ENCODE peak calls at places on chromosomes 16 and 17, in five cellular contexts. O, R, G, B and Z are unnamed samples.

GRCh38 chr17:9987779-9988585 is 82.9 kb upstream of the RCVRN start:
- DNase-seq in O (no peak), R (peak; percentile 78), G (peak; percentile 61), B (no peak), Z (peak; percentile 33)

GRCh38 chr17:77209330-77209748 is 68.6 kb downstream of the SEC14L1 start:
- DNase-seq in O (no peak), R (no peak), G (no peak), B (peak; percentile 87), Z (no peak)

GRCh38 chr17:76434870-76435269 is 18.1 kb downstream of the UBE2O start:
- DNase-seq in O (no peak), R (no peak), G (no peak), B (no peak), Z (no peak)

GRCh38 chr16:392450-393027 is 4.5 kb upstream of the NME4 start:
- DNase-seq in O (no peak), R (no peak), G (no peak), B (peak; percentile 83), Z (peak; percentile 50)

GRCh38 chr16:64715624-64716023 is 406.2 kb downstream of the CDH11 start:
- DNase-seq in O (no peak), R (no peak), G (no peak), B (no peak), Z (no peak)

GRCh38 chr17:74369221-74369620 is 1.9 kb downstream of the GPR142 start:
- DNase-seq in O (no peak), R (peak; percentile 82), G (peak; percentile 77), B (no peak), Z (peak; percentile 86)

GRCh38 chr17:78332991-78333390 is 26.9 kb downstream of the SOCS3 start:
- DNase-seq in O (no peak), R (no peak), G (no peak), B (no peak), Z (no peak)

GRCh38 chr17:64459284-64459747 is 10.4 kb downstream of the MILR1 start:
- DNase-seq in O (peak; percentile 80), R (no peak), G (no peak), B (no peak), Z (no peak)

GRCh38 chr16:31177136-31177535 is 2.8 kb upstream of the FUS start:
- DNase-seq in O (no peak), R (no peak), G (no peak), B (no peak), Z (peak; percentile 84)

GRCh38 chr17:34998205-34998604 is 17.9 kb downstream of the LIG3 start:
- DNase-seq in O (peak; percentile 58), R (peak; percentile 85), G (peak; percentile 87), B (peak; percentile 56), Z (peak; percentile 85)

GRCh38 chr17:28473542-28473941 is at the start of gene SLC13A2:
- DNase-seq in O (no peak), R (peak; percentile 43), G (no peak), B (no peak), Z (no peak)

GRCh38 chr17:57016066-57016763 is 38.3 kb downstream of the SCPEP1 start:
- DNase-seq in O (no peak), R (peak; percentile 63), G (no peak), B (no peak), Z (no peak)

GRCh38 chr16:56401482-56401881 is 23.9 kb downstream of the AMFR start:
- DNase-seq in O (no peak), R (peak; percentile 44), G (peak; percentile 41), B (no peak), Z (no peak)

GRCh38 chr17:57943645-57944044 is 11.6 kb downstream of the CUEDC1 start:
- DNase-seq in O (no peak), R (no peak), G (no peak), B (no peak), Z (no peak)

GRCh38 chr17:27553019-27553511 is 77.9 kb upstream of the LGALS9 start:
- DNase-seq in O (no peak), R (no peak), G (no peak), B (no peak), Z (no peak)

GRCh38 chr17:77439382-77440013 is 298.7 kb downstream of the SEC14L1 start:
- DNase-seq in O (no peak), R (no peak), G (peak; percentile 24), B (no peak), Z (no peak)

GRCh38 chr16:56389554-56389953 is 35.8 kb downstream of the AMFR start:
- DNase-seq in O (peak; percentile 99), R (no peak), G (no peak), B (no peak), Z (no peak)

GRCh38 chr17:73720187-73720834 is 76.1 kb upstream of the SDK2 start:
- DNase-seq in O (no peak), R (no peak), G (no peak), B (no peak), Z (peak; percentile 58)

GRCh38 chr17:83085526-83086196 is 6.3 kb downstream of the METRNL start:
- DNase-seq in O (no peak), R (no peak), G (no peak), B (no peak), Z (no peak)

GRCh38 chr17:19260958-19261357 is 23.8 kb downstream of the EPN2 start:
- DNase-seq in O (no peak), R (no peak), G (no peak), B (no peak), Z (no peak)

GRCh38 chr16:67430504-67431076 is 331 bp upstream of the HSD11B2 start:
- DNase-seq in O (no peak), R (no peak), G (peak; percentile 42), B (peak; percentile 14), Z (peak; percentile 42)

GRCh38 chr16:56470666-56471065 is 19.3 kb downstream of the OGFOD1 start:
- DNase-seq in O (no peak), R (no peak), G (no peak), B (no peak), Z (no peak)

GRCh38 chr17:72554508-72554907 is 433.7 kb downstream of the SOX9 start:
- DNase-seq in O (no peak), R (no peak), G (no peak), B (no peak), Z (no peak)

GRCh38 chr16:30535106-30535776 is 583 bp upstream of the ZNF747 start:
- DNase-seq in O (peak; percentile 1), R (peak; percentile 56), G (no peak), B (no peak), Z (peak; percentile 57)

GRCh38 chr17:65155622-65156021 is 18.5 kb downstream of the RGS9 start:
- DNase-seq in O (no peak), R (no peak), G (no peak), B (no peak), Z (no peak)

GRCh38 chr17:74437702-74438101 is 5.8 kb downstream of the GPRC5C start:
- DNase-seq in O (no peak), R (no peak), G (peak; percentile 55), B (no peak), Z (peak; percentile 23)

GRCh38 chr16:12802661-12803060 is 1.0 kb downstream of the CPPED1 start:
- DNase-seq in O (no peak), R (no peak), G (no peak), B (no peak), Z (no peak)

GRCh38 chr17:5077781-5078105 is 524 bp upstream of the ZFP3 start:
- DNase-seq in O (no peak), R (no peak), G (no peak), B (no peak), Z (no peak)

GRCh38 chr17:5080591-5080990 is 2.3 kb downstream of the ZFP3 start:
- DNase-seq in O (no peak), R (no peak), G (no peak), B (no peak), Z (peak; percentile 11)

DNA sequence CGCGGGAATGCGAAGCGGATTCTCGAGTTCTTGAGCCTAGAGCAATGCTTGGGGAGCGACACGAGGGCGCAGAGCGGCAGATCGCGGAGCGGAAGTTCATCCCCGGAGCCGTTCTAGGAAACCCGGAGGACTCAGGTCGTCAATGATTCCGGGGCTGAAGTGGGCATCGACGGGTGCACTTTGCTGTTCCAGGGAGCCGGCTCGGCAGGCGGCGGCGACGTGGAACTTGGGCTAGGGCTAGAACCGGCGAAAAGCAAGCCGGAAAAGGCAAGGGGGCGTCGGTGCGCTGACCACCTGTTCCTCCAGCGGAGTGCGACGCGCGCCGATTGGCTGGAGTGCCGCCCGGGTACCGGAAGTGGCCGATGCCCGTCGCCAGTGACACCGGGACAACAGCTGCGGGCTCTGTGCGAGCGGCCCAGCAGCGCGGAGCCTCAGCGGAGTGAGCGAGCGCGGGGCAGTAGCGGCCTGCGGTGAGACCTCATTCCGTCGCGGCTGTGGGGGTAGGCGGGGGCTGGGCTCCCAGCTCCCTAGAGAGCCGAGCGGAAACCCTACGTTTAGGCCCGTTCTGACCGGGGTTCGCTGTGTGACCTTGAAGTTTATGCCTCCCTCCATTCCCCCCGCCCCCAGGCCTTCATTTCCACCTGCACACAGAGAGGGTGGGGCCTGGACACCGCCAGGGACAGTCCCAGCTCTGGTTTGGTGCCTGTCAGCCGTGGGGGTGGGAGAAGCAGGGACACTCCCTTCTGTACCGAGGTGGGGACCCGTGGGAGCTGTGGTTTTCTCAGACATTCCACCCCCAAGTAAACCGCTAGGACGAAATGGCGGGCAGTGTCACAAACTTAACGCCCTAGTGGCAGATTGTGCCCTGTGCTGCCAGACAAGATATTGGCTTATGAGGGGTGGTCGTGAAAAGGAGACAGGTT is at the start of gene ZFP3:
- DNase-seq in O (peak; percentile 55), R (peak; percentile 80), G (peak; percentile 84), B (no peak), Z (peak; percentile 89)
- TF ChIP-seq CTCF in O (peak; percentile 30), R (peak; percentile 20), G (peak; percentile 13), B (no peak), Z (no peak)

GRCh38 chr17:48478224-48479013 is 48.4 kb upstream of the SKAP1 start:
- DNase-seq in O (no peak), R (no peak), G (no peak), B (peak; percentile 86), Z (peak; percentile 62)
- TF ChIP-seq CTCF in O (no peak), R (no peak), G (no peak), B (peak; percentile 21), Z (peak; percentile 17)

DNA sequence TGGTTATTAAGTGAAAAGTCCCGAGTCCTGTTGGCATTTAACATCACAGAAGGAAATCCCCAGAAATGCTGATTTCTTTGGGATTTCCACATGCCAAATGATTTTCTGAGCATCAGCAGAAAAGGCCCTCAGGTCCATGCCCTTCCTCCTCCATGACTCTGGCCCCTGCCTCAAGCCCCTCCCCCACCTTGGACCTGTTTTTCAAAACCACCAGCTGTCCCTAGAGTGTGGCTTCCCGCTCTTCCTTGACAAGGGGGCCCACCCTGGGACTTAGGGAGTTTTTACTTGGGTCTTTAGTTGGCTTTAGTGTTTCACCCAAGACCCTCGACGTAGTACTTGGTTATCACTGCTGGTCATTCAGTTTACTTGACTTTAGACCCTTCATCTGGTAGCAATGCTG is 68.9 kb downstream of the ARSG start:
- DNase-seq in O (no peak), R (no peak), G (no peak), B (no peak), Z (no peak)
- TF ChIP-seq CTCF in O (no peak), R (no peak), G (no peak), B (no peak), Z (no peak)

DNA sequence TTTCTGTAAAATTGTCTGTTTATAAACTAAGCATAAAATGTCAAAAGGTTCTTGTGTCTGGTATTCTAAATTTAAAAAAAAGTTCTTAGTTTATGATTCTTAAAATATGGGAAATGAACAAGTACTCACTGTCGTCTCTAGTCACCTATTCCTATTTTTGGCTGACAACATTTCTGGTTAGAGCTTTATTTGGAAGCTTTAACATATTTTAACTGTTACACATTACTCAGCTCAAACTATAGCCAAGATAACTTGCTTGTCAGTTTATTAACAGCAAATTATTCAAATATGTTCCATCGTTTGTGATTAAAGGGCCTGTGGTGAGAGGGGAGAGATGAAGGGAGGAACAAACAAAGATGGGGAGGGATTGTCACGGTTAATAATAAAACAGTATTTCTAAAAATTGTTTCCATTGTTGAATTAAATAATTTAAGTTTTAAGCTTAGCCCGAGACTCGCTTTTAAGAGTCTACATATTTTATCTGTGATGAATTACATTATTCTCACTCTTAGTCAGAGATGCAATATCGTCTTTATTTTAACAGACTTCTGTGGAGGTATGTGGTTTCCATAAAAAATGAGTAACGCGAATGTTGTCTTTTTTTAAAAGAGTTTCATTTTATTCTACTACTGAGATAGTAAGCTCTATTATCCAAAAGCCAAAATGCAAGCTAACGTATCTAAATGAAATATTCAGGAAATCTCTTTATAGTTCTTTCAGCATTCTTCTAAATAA is 321.9 kb upstream of the PMFBP1 start:
- DNase-seq in O (no peak), R (no peak), G (no peak), B (no peak), Z (no peak)
- TF ChIP-seq CTCF in O (no peak), R (no peak), G (no peak), B (no peak), Z (no peak)